ENCODE peak calls at places on chromosome 20, in ten cellular contexts. One of them, this sample, is unnamed.
A peak's percentile ranks its signal among the peaks of the same experiment; 100 is the strongest.

GRCh38 chr20:22814475-22815205 is 220.5 kb upstream of the SSTR4 start:
- DNase-seq in mesothelial cell of epicardium: no peak
- DNase-seq in left lung: no peak
- DNase-seq in tibial nerve: no peak
- DNase-seq in IMR-90: peak; percentile 5
- DNase-seq in GM13976: no peak
- DNase-seq in HFFc6: no peak
- DNase-seq in pancreas: no peak
- DNase-seq in astrocyte of the spinal cord: no peak
- DNase-seq in H9: no peak
- DNase-seq in this sample: no peak

GRCh38 chr20:9344080-9344920 is 170.1 kb upstream of the LAMP5 start:
- DNase-seq in pancreas: no peak
- DNase-seq in HFFc6: peak; percentile 65
- DNase-seq in tibial nerve: no peak
- DNase-seq in H9: no peak
- DNase-seq in mesothelial cell of epicardium: no peak
- DNase-seq in GM13976: no peak
- DNase-seq in astrocyte of the spinal cord: peak; percentile 86
- DNase-seq in left lung: no peak
- DNase-seq in IMR-90: peak; percentile 85
- DNase-seq in this sample: no peak

GRCh38 chr20:19497064-19497463 is 261.0 kb upstream of the RIN2 start:
- DNase-seq in astrocyte of the spinal cord: peak; percentile 38
- DNase-seq in mesothelial cell of epicardium: no peak
- DNase-seq in tibial nerve: no peak
- DNase-seq in HFFc6: peak; percentile 54
- DNase-seq in H9: no peak
- DNase-seq in pancreas: no peak
- DNase-seq in left lung: no peak
- DNase-seq in GM13976: no peak
- DNase-seq in IMR-90: peak; percentile 6
- DNase-seq in this sample: no peak

GRCh38 chr20:49747707-49748524 is 34.2 kb upstream of the B4GALT5 start:
- DNase-seq in mesothelial cell of epicardium: peak; percentile 23
- DNase-seq in tibial nerve: peak; percentile 72
- DNase-seq in astrocyte of the spinal cord: peak; percentile 45
- DNase-seq in left lung: peak; percentile 67
- DNase-seq in pancreas: peak; percentile 61
- DNase-seq in IMR-90: peak; percentile 50
- DNase-seq in HFFc6: no peak
- DNase-seq in GM13976: no peak
- DNase-seq in H9: no peak
- DNase-seq in this sample: no peak

GRCh38 chr20:25539742-25540201 is 45.6 kb downstream of the NINL start:
- DNase-seq in IMR-90: peak; percentile 52
- DNase-seq in tibial nerve: no peak
- DNase-seq in left lung: no peak
- DNase-seq in astrocyte of the spinal cord: no peak
- DNase-seq in H9: no peak
- DNase-seq in HFFc6: no peak
- DNase-seq in mesothelial cell of epicardium: no peak
- DNase-seq in pancreas: no peak
- DNase-seq in GM13976: no peak
- DNase-seq in this sample: no peak

GRCh38 chr20:59425572-59425971 is 125.2 kb downstream of the EDN3 start:
- DNase-seq in H9: no peak
- DNase-seq in pancreas: no peak
- DNase-seq in tibial nerve: no peak
- DNase-seq in HFFc6: no peak
- DNase-seq in left lung: no peak
- DNase-seq in IMR-90: no peak
- DNase-seq in astrocyte of the spinal cord: no peak
- DNase-seq in mesothelial cell of epicardium: no peak
- DNase-seq in GM13976: no peak
- DNase-seq in this sample: no peak

GRCh38 chr20:8700756-8701155 is 368.1 kb upstream of the PLCB4 start:
- DNase-seq in astrocyte of the spinal cord: no peak
- DNase-seq in GM13976: no peak
- DNase-seq in H9: no peak
- DNase-seq in IMR-90: no peak
- DNase-seq in tibial nerve: no peak
- DNase-seq in HFFc6: no peak
- DNase-seq in left lung: no peak
- DNase-seq in pancreas: no peak
- DNase-seq in mesothelial cell of epicardium: no peak
- DNase-seq in this sample: no peak

GRCh38 chr20:9220874-9221547 is 152.1 kb downstream of the PLCB4 start:
- DNase-seq in left lung: no peak
- DNase-seq in mesothelial cell of epicardium: no peak
- DNase-seq in IMR-90: peak; percentile 84
- DNase-seq in H9: no peak
- DNase-seq in astrocyte of the spinal cord: peak; percentile 84
- DNase-seq in HFFc6: peak; percentile 82
- DNase-seq in pancreas: no peak
- DNase-seq in tibial nerve: no peak
- DNase-seq in GM13976: no peak
- DNase-seq in this sample: no peak

GRCh38 chr20:18267815-18268214 is 20.5 kb upstream of the ZNF133 start:
- DNase-seq in astrocyte of the spinal cord: no peak
- DNase-seq in mesothelial cell of epicardium: no peak
- DNase-seq in GM13976: no peak
- DNase-seq in IMR-90: no peak
- DNase-seq in HFFc6: no peak
- DNase-seq in pancreas: no peak
- DNase-seq in H9: no peak
- DNase-seq in left lung: no peak
- DNase-seq in tibial nerve: no peak
- DNase-seq in this sample: no peak

GRCh38 chr20:32877507-32877906 is 18.8 kb downstream of the EFCAB8 start:
- DNase-seq in H9: no peak
- DNase-seq in IMR-90: peak; percentile 80
- DNase-seq in tibial nerve: no peak
- DNase-seq in left lung: no peak
- DNase-seq in astrocyte of the spinal cord: peak; percentile 56
- DNase-seq in mesothelial cell of epicardium: no peak
- DNase-seq in GM13976: no peak
- DNase-seq in pancreas: no peak
- DNase-seq in HFFc6: peak; percentile 12
- DNase-seq in this sample: no peak

GRCh38 chr20:50111120-50111828 is 1.7 kb downstream of the UBE2V1 start:
- DNase-seq in pancreas: no peak
- DNase-seq in GM13976: no peak
- DNase-seq in left lung: no peak
- DNase-seq in HFFc6: peak; percentile 76
- DNase-seq in mesothelial cell of epicardium: no peak
- DNase-seq in tibial nerve: no peak
- DNase-seq in astrocyte of the spinal cord: peak; percentile 65
- DNase-seq in H9: no peak
- DNase-seq in IMR-90: peak; percentile 73
- DNase-seq in this sample: no peak

GRCh38 chr20:6819599-6819998 is 52.1 kb downstream of the BMP2 start:
- DNase-seq in left lung: no peak
- DNase-seq in pancreas: no peak
- DNase-seq in mesothelial cell of epicardium: no peak
- DNase-seq in tibial nerve: no peak
- DNase-seq in IMR-90: no peak
- DNase-seq in GM13976: no peak
- DNase-seq in astrocyte of the spinal cord: no peak
- DNase-seq in H9: no peak
- DNase-seq in HFFc6: no peak
- DNase-seq in this sample: no peak
- TF ChIP-seq CTCF in left lung: no peak
- TF ChIP-seq CTCF in pancreas: peak; percentile 24
- TF ChIP-seq CTCF in mesothelial cell of epicardium: no peak
- TF ChIP-seq CTCF in tibial nerve: no peak
- TF ChIP-seq CTCF in IMR-90: peak; percentile 16
- TF ChIP-seq CTCF in GM13976: no peak
- TF ChIP-seq CTCF in astrocyte of the spinal cord: peak; percentile 5
- TF ChIP-seq CTCF in H9: peak; percentile 40
- TF ChIP-seq CTCF in HFFc6: no peak
- TF ChIP-seq CTCF in this sample: no peak

GRCh38 chr20:53403029-53403428 is 190.6 kb downstream of the ZNF217 start:
- DNase-seq in astrocyte of the spinal cord: no peak
- DNase-seq in left lung: no peak
- DNase-seq in HFFc6: no peak
- DNase-seq in pancreas: no peak
- DNase-seq in GM13976: no peak
- DNase-seq in tibial nerve: no peak
- DNase-seq in IMR-90: no peak
- DNase-seq in H9: no peak
- DNase-seq in mesothelial cell of epicardium: no peak
- DNase-seq in this sample: no peak

GRCh38 chr20:53399131-53399530 is 194.5 kb downstream of the ZNF217 start:
- DNase-seq in H9: no peak
- DNase-seq in IMR-90: no peak
- DNase-seq in astrocyte of the spinal cord: no peak
- DNase-seq in GM13976: no peak
- DNase-seq in mesothelial cell of epicardium: no peak
- DNase-seq in left lung: no peak
- DNase-seq in pancreas: no peak
- DNase-seq in tibial nerve: no peak
- DNase-seq in HFFc6: no peak
- DNase-seq in this sample: no peak

GRCh38 chr20:53402233-53403005 is 191.2 kb downstream of the ZNF217 start:
- DNase-seq in H9: no peak
- DNase-seq in tibial nerve: no peak
- DNase-seq in left lung: no peak
- DNase-seq in astrocyte of the spinal cord: no peak
- DNase-seq in IMR-90: no peak
- DNase-seq in GM13976: no peak
- DNase-seq in pancreas: no peak
- DNase-seq in mesothelial cell of epicardium: no peak
- DNase-seq in HFFc6: no peak
- DNase-seq in this sample: no peak

GRCh38 chr20:53395188-53395923 is 198.3 kb downstream of the ZNF217 start:
- DNase-seq in mesothelial cell of epicardium: no peak
- DNase-seq in pancreas: no peak
- DNase-seq in GM13976: no peak
- DNase-seq in left lung: no peak
- DNase-seq in H9: no peak
- DNase-seq in tibial nerve: no peak
- DNase-seq in IMR-90: no peak
- DNase-seq in HFFc6: no peak
- DNase-seq in astrocyte of the spinal cord: no peak
- DNase-seq in this sample: no peak

GRCh38 chr20:53399592-53400335 is 193.9 kb downstream of the ZNF217 start:
- DNase-seq in astrocyte of the spinal cord: no peak
- DNase-seq in IMR-90: no peak
- DNase-seq in pancreas: no peak
- DNase-seq in tibial nerve: no peak
- DNase-seq in left lung: peak; percentile 79
- DNase-seq in HFFc6: no peak
- DNase-seq in GM13976: no peak
- DNase-seq in mesothelial cell of epicardium: no peak
- DNase-seq in H9: no peak
- DNase-seq in this sample: no peak
- TF ChIP-seq CTCF in astrocyte of the spinal cord: no peak
- TF ChIP-seq CTCF in IMR-90: no peak
- TF ChIP-seq CTCF in pancreas: no peak
- TF ChIP-seq CTCF in tibial nerve: no peak
- TF ChIP-seq CTCF in left lung: no peak
- TF ChIP-seq CTCF in HFFc6: no peak
- TF ChIP-seq CTCF in GM13976: no peak
- TF ChIP-seq CTCF in mesothelial cell of epicardium: no peak
- TF ChIP-seq CTCF in H9: no peak
- TF ChIP-seq CTCF in this sample: no peak

DNA sequence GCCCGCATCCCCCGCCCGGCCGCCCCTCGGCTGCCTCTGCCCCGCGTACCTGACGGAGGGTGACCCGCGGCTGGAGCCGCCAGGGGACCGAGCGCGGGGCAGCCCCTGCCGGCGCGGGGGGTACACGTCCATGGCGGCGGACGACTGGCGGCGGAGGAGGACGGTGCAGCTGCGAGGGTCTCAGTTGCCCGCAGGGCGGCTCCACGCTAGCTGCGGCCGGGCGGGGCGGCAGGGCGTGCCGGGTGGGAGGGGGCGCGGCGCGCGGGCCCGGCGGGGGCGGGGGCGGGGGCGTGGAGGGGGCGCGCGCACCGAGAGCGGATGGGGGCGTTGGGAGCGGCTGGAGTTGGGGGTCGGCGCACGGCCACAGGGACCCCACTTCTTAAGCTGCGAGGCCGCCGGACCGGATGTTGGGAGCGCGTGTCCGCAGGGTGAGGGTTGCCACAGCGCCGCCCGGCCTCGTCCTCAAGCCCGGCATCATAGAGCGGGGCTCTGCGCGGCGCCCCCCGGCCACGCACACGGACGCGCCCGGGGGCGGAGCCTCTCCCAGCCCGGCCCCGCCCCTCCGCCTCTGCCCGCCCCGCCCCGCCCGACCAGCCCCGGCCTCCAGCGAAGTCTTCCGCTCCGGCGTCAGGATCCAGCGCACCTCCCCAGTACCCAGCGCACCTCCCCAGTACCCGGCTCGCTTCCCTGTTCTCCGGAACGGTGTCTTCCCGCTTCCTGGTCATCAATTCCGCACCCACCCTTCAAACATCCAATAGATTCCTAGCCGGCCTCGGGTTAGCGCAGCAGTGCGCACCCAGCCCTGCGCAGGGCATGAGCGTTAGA is at the start of gene DNAAF9:
- DNase-seq in tibial nerve: peak; percentile 57
- DNase-seq in pancreas: peak; percentile 86
- DNase-seq in H9: peak; percentile 80
- DNase-seq in astrocyte of the spinal cord: peak; percentile 71
- DNase-seq in mesothelial cell of epicardium: peak; percentile 59
- DNase-seq in left lung: peak; percentile 91
- DNase-seq in GM13976: peak; percentile 91
- DNase-seq in HFFc6: peak; percentile 56
- DNase-seq in IMR-90: peak; percentile 59
- DNase-seq in this sample: peak; percentile 68
- TF ChIP-seq CTCF in tibial nerve: peak; percentile 75
- TF ChIP-seq CTCF in pancreas: no peak
- TF ChIP-seq CTCF in H9: peak; percentile 60
- TF ChIP-seq CTCF in astrocyte of the spinal cord: no peak
- TF ChIP-seq CTCF in mesothelial cell of epicardium: peak; percentile 32
- TF ChIP-seq CTCF in left lung: peak; percentile 15
- TF ChIP-seq CTCF in GM13976: peak; percentile 7
- TF ChIP-seq CTCF in HFFc6: peak; percentile 71
- TF ChIP-seq CTCF in IMR-90: peak; percentile 43
- TF ChIP-seq CTCF in this sample: no peak

DNA sequence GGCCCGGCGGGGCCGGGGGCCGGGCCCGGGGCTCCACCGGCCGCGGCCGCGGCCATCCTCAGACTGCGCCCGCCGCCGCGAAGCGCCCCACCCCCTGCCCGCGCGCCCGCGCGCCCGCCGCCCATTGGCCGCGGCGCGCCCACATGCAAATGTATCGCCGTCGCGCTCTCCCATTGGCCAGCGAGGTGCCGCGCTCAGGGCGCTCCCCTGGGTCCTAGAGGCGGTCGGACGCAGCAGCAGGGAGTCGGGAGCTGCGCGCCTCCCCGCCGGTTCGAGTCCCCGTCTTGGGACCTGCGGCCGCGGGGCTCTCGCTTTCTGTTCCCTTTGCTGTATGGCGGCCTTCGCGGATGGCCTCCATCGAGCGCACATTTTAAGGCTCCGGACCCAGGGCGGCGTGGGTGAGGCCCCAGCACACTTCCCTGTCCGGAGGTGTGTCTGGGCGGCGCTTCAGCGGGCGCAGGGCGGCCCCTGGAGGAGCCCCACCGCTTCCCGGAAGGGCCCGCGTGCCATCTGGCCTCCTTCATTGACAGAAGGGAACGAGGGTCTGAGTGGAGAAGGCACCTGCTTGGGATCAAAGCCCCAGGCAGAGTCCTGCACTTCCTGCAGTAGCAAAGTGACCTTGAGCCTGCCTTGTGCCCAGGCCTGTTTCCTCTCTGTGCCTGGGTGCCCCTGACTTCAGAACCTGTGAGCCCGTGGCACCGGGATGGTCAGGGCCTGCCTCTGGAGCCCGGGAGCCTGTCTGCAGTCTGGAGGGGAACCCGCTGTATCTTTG is at the start of gene CABLES2:
- DNase-seq in H9: peak; percentile 91
- DNase-seq in IMR-90: peak; percentile 92
- DNase-seq in pancreas: peak; percentile 98
- DNase-seq in GM13976: peak; percentile 98
- DNase-seq in tibial nerve: peak; percentile 85
- DNase-seq in HFFc6: peak; percentile 88
- DNase-seq in left lung: peak; percentile 96
- DNase-seq in astrocyte of the spinal cord: peak; percentile 91
- DNase-seq in mesothelial cell of epicardium: peak; percentile 90
- DNase-seq in this sample: peak; percentile 90
- TF ChIP-seq CTCF in H9: no peak
- TF ChIP-seq CTCF in IMR-90: no peak
- TF ChIP-seq CTCF in pancreas: no peak
- TF ChIP-seq CTCF in GM13976: peak; percentile 8
- TF ChIP-seq CTCF in tibial nerve: peak; percentile 65
- TF ChIP-seq CTCF in HFFc6: peak; percentile 44
- TF ChIP-seq CTCF in left lung: no peak
- TF ChIP-seq CTCF in astrocyte of the spinal cord: no peak
- TF ChIP-seq CTCF in mesothelial cell of epicardium: peak; percentile 35
- TF ChIP-seq CTCF in this sample: no peak

This sample was measured in activated B cell treated with CpG ODN at 0.5 μM for 24 hours.